ENCODE peak calls at places on chromosomes 4 and X, in five cellular contexts. G is K562, T is GM12878, Z is HepG2, O is H1. I is an unnamed sample.

GRCh38 chr4:109921384-109921808 is 8.7 kb downstream of the EGF start:
- DNase-seq in G (no peak), T (no peak), Z (no peak), O (no peak), I (no peak)

GRCh38 chrX:73481521-73481920 is 34.7 kb downstream of the CDX4 start:
- DNase-seq in G (no peak), T (no peak), Z (no peak), O (no peak), I (no peak)

GRCh38 chr4:145098675-145099037 is 545 bp downstream of the ABCE1 start:
- DNase-seq in G (no peak), T (no peak), Z (peak; percentile 56), O (no peak), I (peak; percentile 41)

GRCh38 chr4:174427562-174428140 is 94.6 kb downstream of the HPGD start:
- DNase-seq in G (no peak), T (no peak), Z (no peak), O (no peak), I (no peak)

GRCh38 chrX:36909584-36909983 is 98.6 kb upstream of the FAM47C start:
- DNase-seq in G (no peak), T (no peak), Z (peak; percentile 49), O (no peak), I (no peak)

GRCh38 chrX:152897216-152898144 is at the start of gene ZNF185:
- DNase-seq in G (peak; percentile 48), T (no peak), Z (no peak), O (no peak), I (peak; percentile 70)

GRCh38 chr4:74098628-74098995 is 383 bp downstream of the CXCL2 start:
- DNase-seq in G (no peak), T (no peak), Z (no peak), O (no peak), I (no peak)

GRCh38 chr4:78951862-78952472 is 12.7 kb upstream of the PAQR3 start:
- DNase-seq in G (peak; percentile 56), T (no peak), Z (peak; percentile 33), O (no peak), I (peak; percentile 30)

GRCh38 chr4:1031956-1032795 is 20.8 kb downstream of the FGFRL1 start:
- DNase-seq in G (no peak), T (no peak), Z (no peak), O (no peak), I (peak; percentile 73)

GRCh38 chr4:74365761-74366160 is 816 bp downstream of the EREG start:
- DNase-seq in G (no peak), T (no peak), Z (no peak), O (no peak), I (peak; percentile 5)

GRCh38 chrX:18377802-18378201 is 23.3 kb upstream of the SCML2 start:
- DNase-seq in G (peak; percentile 24), T (no peak), Z (peak; percentile 11), O (no peak), I (peak; percentile 46)

GRCh38 chr4:1898007-1898406 is 26.8 kb downstream of the NSD2 start:
- DNase-seq in G (no peak), T (no peak), Z (no peak), O (no peak), I (no peak)

GRCh38 chr4:124631760-124632159 is 80.8 kb downstream of the ANKRD50 start:
- DNase-seq in G (no peak), T (no peak), Z (no peak), O (no peak), I (no peak)

GRCh38 chr4:159227984-159228383 is 125.1 kb downstream of the RAPGEF2 start:
- DNase-seq in G (no peak), T (no peak), Z (peak; percentile 3), O (peak; percentile 39), I (peak; percentile 27)

GRCh38 chr4:41448935-41449334 is 89.0 kb upstream of the LIMCH1 start:
- DNase-seq in G (no peak), T (no peak), Z (peak; percentile 3), O (no peak), I (no peak)

GRCh38 chr4:186587416-186588018 is 32.1 kb upstream of the MTNR1A start:
- DNase-seq in G (peak; percentile 61), T (no peak), Z (peak; percentile 48), O (no peak), I (peak; percentile 62)

GRCh38 chr4:170938588-170938987 is 848.8 kb upstream of the AADAT start:
- DNase-seq in G (no peak), T (no peak), Z (no peak), O (no peak), I (no peak)

GRCh38 chrX:27715610-27716009 is 92.2 kb upstream of the MAGEB10 start:
- DNase-seq in G (no peak), T (no peak), Z (no peak), O (no peak), I (no peak)

GRCh38 chr4:13570916-13571315 is 26.6 kb upstream of the NKX3-2 start:
- DNase-seq in G (no peak), T (no peak), Z (no peak), O (no peak), I (no peak)

GRCh38 chr4:144906181-144906895 is 191.7 kb downstream of the ANAPC10 start:
- DNase-seq in G (no peak), T (peak; percentile 38), Z (no peak), O (no peak), I (no peak)

GRCh38 chrX:39758791-39759525 is 338.8 kb downstream of the BCOR start:
- DNase-seq in G (no peak), T (no peak), Z (no peak), O (no peak), I (no peak)

GRCh38 chrX:11341274-11342256 is 48.4 kb downstream of the AMELX start:
- DNase-seq in G (peak; percentile 49), T (peak; percentile 17), Z (no peak), O (no peak), I (no peak)

GRCh38 chr4:184755278-184755677 is 21.4 kb upstream of the CENPU start:
- DNase-seq in G (no peak), T (no peak), Z (no peak), O (no peak), I (no peak)

GRCh38 chr4:186845137-186845842 is 121.6 kb upstream of the FAT1 start:
- DNase-seq in G (peak; percentile 72), T (no peak), Z (peak; percentile 20), O (no peak), I (no peak)

GRCh38 chr4:106369456-106370060 is 980 bp upstream of the GIMD1 start:
- DNase-seq in G (peak; percentile 45), T (peak; percentile 20), Z (peak; percentile 42), O (peak; percentile 17), I (peak; percentile 14)

GRCh38 chr4:94802091-94802490 is 44.3 kb downstream of the BMPR1B start:
- DNase-seq in G (no peak), T (no peak), Z (no peak), O (no peak), I (no peak)

GRCh38 chr4:121656269-121656641 is 40.5 kb downstream of the ANXA5 start:
- DNase-seq in G (peak; percentile 47), T (peak; percentile 7), Z (peak; percentile 50), O (no peak), I (peak; percentile 33)

DNA sequence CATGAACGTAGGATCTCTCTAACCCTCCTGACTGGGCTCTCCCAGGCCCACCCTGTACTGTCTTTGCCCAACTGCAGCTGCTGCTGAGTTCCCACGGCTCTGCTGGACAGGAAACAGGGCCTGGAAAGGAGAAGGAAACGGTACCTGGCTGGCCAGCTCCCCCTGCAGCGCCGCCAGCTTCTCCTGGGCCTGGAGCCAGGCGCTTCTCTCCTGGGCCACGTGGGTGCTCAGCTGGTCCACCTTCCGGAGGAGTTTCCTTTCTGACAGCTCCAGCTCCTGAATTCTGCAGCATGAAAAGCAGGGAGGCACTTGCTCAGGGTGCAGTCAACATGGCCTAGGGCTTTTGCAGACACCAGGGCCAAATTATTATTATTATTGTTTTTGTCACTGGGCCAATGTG is 6.5 kb downstream of the C4orf50 start:
- DNase-seq in G (no peak), T (no peak), Z (no peak), O (no peak), I (peak; percentile 73)
- TF ChIP-seq CHD2 in G (no peak), T (no peak), Z (no peak), O (no peak), I (peak; percentile 44)

GRCh38 chr4:25379591-25379990 is 2.5 kb downstream of the ANAPC4 start:
- DNase-seq in G (peak; percentile 16), T (no peak), Z (no peak), O (no peak), I (no peak)

GRCh38 chr4:25376754-25377571 is at the start of gene ANAPC4:
- DNase-seq in G (peak; percentile 99), T (peak; percentile 69), Z (peak; percentile 84), O (peak; percentile 84), I (peak; percentile 98)

GRCh38 chr4:25377572-25377882 is 464 bp downstream of the ANAPC4 start:
- DNase-seq in G (peak; percentile 20), T (no peak), Z (no peak), O (no peak), I (no peak)

DNA sequence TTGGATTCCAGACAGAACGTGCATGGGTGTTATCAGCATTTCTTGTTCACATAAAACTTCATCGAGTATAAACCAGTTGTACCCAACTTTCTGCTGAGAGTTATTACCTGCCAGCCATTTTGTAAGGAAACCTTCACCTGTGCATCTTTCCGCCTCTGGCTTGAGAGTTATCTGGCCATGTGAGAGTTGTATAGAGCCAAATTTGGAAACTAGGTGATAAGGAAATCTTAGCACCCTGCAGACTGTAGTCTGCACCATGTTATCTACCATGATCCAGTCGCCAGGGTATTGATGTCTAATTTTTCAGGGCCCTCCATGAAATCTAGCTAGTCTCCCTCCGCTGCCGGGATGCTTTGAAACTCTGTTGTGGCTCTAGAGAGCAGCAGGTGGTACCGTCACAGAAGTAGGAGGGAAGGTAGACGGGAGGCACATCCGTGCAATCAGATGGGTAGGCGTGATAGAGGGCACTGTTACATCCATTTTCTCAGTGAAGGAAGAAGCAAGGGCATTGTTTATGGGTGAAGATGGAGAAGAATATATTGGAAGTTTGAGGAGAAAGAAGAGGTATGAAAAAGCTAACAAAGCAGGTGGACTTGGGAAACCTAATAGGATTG is 1.2 kb downstream of the ANAPC4 start:
- DNase-seq in G (no peak), T (no peak), Z (no peak), O (no peak), I (no peak)
- H2AFZ ChIP-seq in G (peak overlapping the region; percentile 97), T (no peak overlapping the region), Z (no peak overlapping the region), O (no peak overlapping the region), I (peak overlapping the region; percentile 52)

GRCh38 chr4:147118523-147118922 is 172.9 kb upstream of the TTC29 start:
- DNase-seq in G (no peak), T (peak; percentile 31), Z (no peak), O (no peak), I (no peak)
- TF ChIP-seq CHD2 in G (no peak), T (no peak), Z (no peak), O (no peak), I (no peak)

GRCh38 chr4:39067031-39067430 is 5.0 kb downstream of the KLHL5 start:
- DNase-seq in G (no peak), T (no peak), Z (no peak), O (no peak), I (no peak)
- H2AFZ ChIP-seq in G (no peak overlapping the region), T (no peak overlapping the region), Z (no peak overlapping the region), O (no peak overlapping the region), I (no peak overlapping the region)

GRCh38 chr4:76373919-76374552 is 46.9 kb downstream of the CCDC158 start:
- DNase-seq in G (no peak), T (no peak), Z (no peak), O (no peak), I (no peak)
- TF ChIP-seq CHD2 in G (no peak), T (no peak), Z (no peak), O (no peak), I (no peak)